ENCODE peak calls at places on chromosomes 16 and 17, in nine cellular contexts. T is H7; M is breast epithelium; P is CD4-positive, alpha-beta memory T cell; Z is tibial nerve; X is adipocyte; B is transverse colon; Y is fibroblast of mammary gland; H is cardiac fibroblast. G is an unnamed sample.

GRCh38 chr16:88132836-88133506 is 181.7 kb downstream of the BANP start:
- DNase-seq in T (no peak), B (no peak), Y (no peak), P (no peak), Z (no peak), H (no peak), M (no peak), X (no peak), G (no peak)

GRCh38 chr17:5365831-5366230 is 53.6 kb downstream of the NUP88 start:
- DNase-seq in B (no peak), M (no peak), P (no peak), T (no peak), X (no peak), H (no peak), Z (no peak), Y (no peak), G (no peak)

GRCh38 chr16:49848530-49848929 is 7.4 kb downstream of the ZNF423 start:
- DNase-seq in X (no peak), B (no peak), P (no peak), H (no peak), T (no peak), Z (no peak), M (no peak), Y (no peak), G (no peak)

GRCh38 chr16:7344806-7345416 is 12.3 kb downstream of the RBFOX1 start:
- DNase-seq in Y (no peak), Z (no peak), T (no peak), P (no peak), B (no peak), M (no peak), H (no peak), X (no peak), G (no peak)

GRCh38 chr16:1213231-1213630 is 11.8 kb downstream of the TPSG1 start:
- DNase-seq in T (no peak), H (no peak), P (no peak), Z (no peak), X (no peak), B (no peak), M (no peak), Y (no peak), G (no peak)

GRCh38 chr16:67833035-67833417 is 9.1 kb upstream of the THAP11 start:
- DNase-seq in H (peak; percentile 77), T (no peak), M (no peak), Y (peak; percentile 81), X (peak; percentile 69), P (no peak), Z (no peak), B (no peak), G (no peak)

GRCh38 chr17:34669511-34669910 is 90.1 kb downstream of the TMEM132E start:
- DNase-seq in T (no peak), Z (no peak), X (no peak), B (no peak), Y (no peak), M (no peak), P (no peak), H (no peak), G (no peak)

GRCh38 chr16:25568991-25569390 is 122.8 kb upstream of the HS3ST4 start:
- DNase-seq in T (no peak), P (no peak), M (no peak), B (no peak), H (no peak), Y (no peak), X (no peak), Z (no peak), G (no peak)

GRCh38 chr16:87945351-87946042 is 5.7 kb upstream of the BANP start:
- DNase-seq in X (peak; percentile 53), M (peak; percentile 92), P (no peak), B (peak; percentile 80), H (peak; percentile 69), T (peak; percentile 73), Z (peak; percentile 41), Y (peak; percentile 87), G (no peak)

GRCh38 chr16:11160676-11161115 is 95.3 kb downstream of the SOCS1 start:
- DNase-seq in P (no peak), Y (peak; percentile 23), B (no peak), M (no peak), H (peak; percentile 11), T (no peak), X (no peak), Z (no peak), G (no peak)

GRCh38 chr17:32882734-32883133 is 5.8 kb upstream of the MYO1D start:
- DNase-seq in T (no peak), H (peak; percentile 51), B (no peak), Y (peak; percentile 89), X (no peak), P (no peak), M (no peak), Z (no peak), G (no peak)

GRCh38 chr17:73510981-73511442 is 133.2 kb downstream of the SDK2 start:
- DNase-seq in Z (no peak), H (no peak), M (no peak), T (no peak), Y (peak; percentile 15), X (no peak), B (no peak), P (no peak), G (no peak)

GRCh38 chr16:85734311-85735017 is 16.4 kb downstream of the C16orf74 start:
- DNase-seq in Y (no peak), M (no peak), T (no peak), P (no peak), Z (no peak), H (no peak), X (no peak), B (no peak), G (no peak)
- H3K4me3 ChIP-seq in Y (no peak overlapping the region), M (no peak overlapping the region), T (no peak overlapping the region), P (peak overlapping the region; percentile 51), Z (no peak overlapping the region), H (no peak overlapping the region), X (no peak overlapping the region), B (no peak overlapping the region), G (no peak overlapping the region)

GRCh38 chr17:78140169-78141051 is 5.8 kb upstream of the C17orf99 start:
- DNase-seq in T (peak; percentile 99), X (peak; percentile 37), H (peak; percentile 68), P (peak; percentile 97), Y (peak; percentile 73), Z (peak; percentile 88), B (peak; percentile 98), M (peak; percentile 90), G (peak; percentile 84)
- H3K4me3 ChIP-seq in T (peak overlapping the region; percentile 31), X (no peak overlapping the region), H (no peak overlapping the region), P (peak overlapping the region; percentile 2), Y (no peak overlapping the region), Z (no peak overlapping the region), B (no peak overlapping the region), M (peak overlapping the region; percentile 44), G (no peak overlapping the region)

DNA sequence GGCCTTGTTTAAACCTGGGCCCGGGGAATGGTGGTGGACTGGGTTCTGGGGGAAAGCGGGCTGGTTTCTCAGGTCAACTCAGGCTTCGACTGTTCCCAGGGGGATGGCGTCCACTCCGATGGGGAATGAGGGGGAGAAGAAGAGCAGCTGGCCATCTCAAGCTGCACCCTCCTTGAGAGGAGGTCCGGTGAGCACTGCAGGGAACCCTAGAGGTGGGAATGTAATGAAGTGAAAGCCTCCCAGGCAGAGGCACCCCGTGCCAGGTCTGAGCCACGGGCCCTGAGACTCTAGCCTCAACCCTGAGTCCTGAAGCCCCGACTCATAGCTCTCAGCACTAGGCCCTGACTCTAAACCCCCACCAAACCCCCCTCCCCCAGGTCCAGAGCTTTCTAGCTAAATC is 1.2 kb upstream of the CDIPT start:
- DNase-seq in T (peak; percentile 30), H (no peak), B (no peak), Y (no peak), X (no peak), P (peak; percentile 32), M (no peak), Z (no peak), G (no peak)
- H3K4me3 ChIP-seq in T (no peak overlapping the region), H (no peak overlapping the region), B (no peak overlapping the region), Y (no peak overlapping the region), X (no peak overlapping the region), P (no peak overlapping the region), M (no peak overlapping the region), Z (no peak overlapping the region), G (no peak overlapping the region)

DNA sequence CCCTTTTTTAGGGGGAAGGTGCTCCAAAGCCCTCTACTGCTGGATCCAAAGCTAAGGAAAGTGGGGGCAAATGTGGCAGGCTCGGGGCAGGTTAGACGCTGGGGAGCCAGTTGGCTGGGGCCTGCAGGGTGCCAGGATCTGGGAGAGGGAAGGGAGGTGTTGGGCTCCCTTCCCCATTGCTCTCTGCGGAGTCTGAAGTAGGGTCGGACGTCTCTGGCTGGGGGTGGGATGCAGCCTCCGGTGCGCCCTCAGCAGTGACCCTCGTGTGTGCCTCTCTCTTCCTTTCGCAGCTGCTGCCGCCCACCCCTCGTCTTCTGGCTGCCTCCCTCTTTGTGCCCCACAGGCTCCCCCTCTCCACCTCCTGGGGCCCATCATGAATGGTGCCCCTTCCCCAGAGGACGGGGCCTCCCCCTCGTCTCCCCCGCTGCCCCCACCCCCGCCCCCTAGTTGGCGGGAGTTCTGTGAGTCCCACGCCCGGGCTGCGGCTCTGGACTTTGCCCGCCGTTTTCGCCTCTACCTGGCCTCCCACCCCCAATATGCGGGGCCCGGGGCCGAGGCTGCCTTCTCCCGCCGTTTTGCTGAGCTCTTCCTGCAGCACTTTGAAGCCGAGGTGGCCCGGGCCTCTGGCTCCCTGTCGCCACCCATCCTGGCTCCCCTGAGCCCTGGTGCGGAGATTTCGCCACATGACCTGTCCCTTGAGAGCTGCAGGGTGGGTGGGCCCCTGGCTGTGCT is 2.2 kb downstream of the SH2B1 start:
- DNase-seq in P (no peak), H (no peak), Z (no peak), T (peak; percentile 66), X (no peak), M (no peak), B (no peak), Y (no peak), G (no peak)
- H3K4me3 ChIP-seq in P (no peak overlapping the region), H (no peak overlapping the region), Z (no peak overlapping the region), T (no peak overlapping the region), X (no peak overlapping the region), M (no peak overlapping the region), B (no peak overlapping the region), Y (no peak overlapping the region), G (no peak overlapping the region)

GRCh38 chr17:81550830-81551457 is 1.2 kb downstream of the FAAP100 start:
- DNase-seq in Z (no peak), M (no peak), P (peak; percentile 46), X (no peak), Y (no peak), B (no peak), T (peak; percentile 62), H (no peak), G (no peak)
- H3K4me3 ChIP-seq in Z (no peak overlapping the region), M (peak overlapping the region; percentile 90), P (peak overlapping the region; percentile 81), X (peak overlapping the region; percentile 93), Y (peak overlapping the region; percentile 78), B (peak overlapping the region; percentile 88), T (peak overlapping the region; percentile 96), H (peak overlapping the region; percentile 84), G (peak overlapping the region; percentile 85)

GRCh38 chr17:49997256-49997735 is 2.3 kb upstream of the DLX3 start:
- DNase-seq in Y (no peak), H (no peak), T (no peak), B (no peak), M (no peak), Z (no peak), X (no peak), P (no peak), G (no peak)
- H3K4me3 ChIP-seq in Y (no peak overlapping the region), H (peak overlapping the region; percentile 3), T (no peak overlapping the region), B (no peak overlapping the region), M (peak overlapping the region; percentile 64), Z (no peak overlapping the region), X (no peak overlapping the region), P (no peak overlapping the region), G (no peak overlapping the region)

GRCh38 chr17:8002646-8003593 is 505 bp downstream of the GUCY2D start:
- DNase-seq in T (peak; percentile 86), Z (no peak), M (peak; percentile 51), X (no peak), H (no peak), P (no peak), B (no peak), Y (no peak), G (no peak)
- H3K4me3 ChIP-seq in T (peak overlapping the region; percentile 28), Z (no peak overlapping the region), M (peak overlapping the region; percentile 61), X (no peak overlapping the region), H (no peak overlapping the region), P (no peak overlapping the region), B (no peak overlapping the region), Y (no peak overlapping the region), G (no peak overlapping the region)